ENCODE peak calls at places on chromosomes 11 and 22, in eight cellular contexts. One of them, this sample, is unnamed.

GRCh38 chr11:126607374-126607773 is 251.9 kb downstream of the ST3GAL4 start:
- DNase-seq in ACHN: peak; percentile 35
- DNase-seq in GM23338: peak; percentile 89
- DNase-seq in NCI-H345: peak; percentile 60
- DNase-seq in iPS-NIHi11: peak; percentile 78
- DNase-seq in CD4-positive, CD25-positive, alpha-beta regulatory T cell: no peak
- DNase-seq in amygdala: no peak
- DNase-seq in activated CD4-positive, CD25-positive, alpha-beta regulatory T cell: no peak
- DNase-seq in this sample: no peak

GRCh38 chr11:1757861-1758610 is 5.7 kb downstream of the CTSD start:
- DNase-seq in ACHN: no peak
- DNase-seq in GM23338: no peak
- DNase-seq in NCI-H345: no peak
- DNase-seq in iPS-NIHi11: no peak
- DNase-seq in CD4-positive, CD25-positive, alpha-beta regulatory T cell: peak; percentile 45
- DNase-seq in amygdala: no peak
- DNase-seq in activated CD4-positive, CD25-positive, alpha-beta regulatory T cell: peak; percentile 57
- DNase-seq in this sample: peak; percentile 52

GRCh38 chr11:70324354-70325115 is 54.0 kb downstream of the PPFIA1 start:
- DNase-seq in ACHN: peak; percentile 41
- DNase-seq in GM23338: no peak
- DNase-seq in NCI-H345: no peak
- DNase-seq in iPS-NIHi11: no peak
- DNase-seq in CD4-positive, CD25-positive, alpha-beta regulatory T cell: no peak
- DNase-seq in amygdala: no peak
- DNase-seq in activated CD4-positive, CD25-positive, alpha-beta regulatory T cell: no peak
- DNase-seq in this sample: no peak

GRCh38 chr11:46391578-46392420 is at the start of gene CHRM4:
- DNase-seq in ACHN: peak; percentile 78
- DNase-seq in GM23338: peak; percentile 70
- DNase-seq in NCI-H345: peak; percentile 82
- DNase-seq in iPS-NIHi11: peak; percentile 84
- DNase-seq in CD4-positive, CD25-positive, alpha-beta regulatory T cell: no peak
- DNase-seq in amygdala: no peak
- DNase-seq in activated CD4-positive, CD25-positive, alpha-beta regulatory T cell: no peak
- DNase-seq in this sample: no peak

GRCh38 chr22:44042822-44043221 is 18.7 kb downstream of the PARVB start:
- DNase-seq in ACHN: no peak
- DNase-seq in GM23338: no peak
- DNase-seq in NCI-H345: no peak
- DNase-seq in iPS-NIHi11: no peak
- DNase-seq in CD4-positive, CD25-positive, alpha-beta regulatory T cell: no peak
- DNase-seq in amygdala: no peak
- DNase-seq in activated CD4-positive, CD25-positive, alpha-beta regulatory T cell: no peak
- DNase-seq in this sample: no peak

GRCh38 chr11:76664578-76665061 is 5.9 kb downstream of the LRRC32 start:
- DNase-seq in ACHN: no peak
- DNase-seq in GM23338: no peak
- DNase-seq in NCI-H345: no peak
- DNase-seq in iPS-NIHi11: no peak
- DNase-seq in CD4-positive, CD25-positive, alpha-beta regulatory T cell: peak; percentile 45
- DNase-seq in amygdala: no peak
- DNase-seq in activated CD4-positive, CD25-positive, alpha-beta regulatory T cell: peak; percentile 18
- DNase-seq in this sample: no peak

GRCh38 chr22:36439481-36440271 is 41.8 kb downstream of the TXN2 start:
- DNase-seq in ACHN: peak; percentile 68
- DNase-seq in GM23338: no peak
- DNase-seq in NCI-H345: no peak
- DNase-seq in iPS-NIHi11: no peak
- DNase-seq in CD4-positive, CD25-positive, alpha-beta regulatory T cell: no peak
- DNase-seq in amygdala: no peak
- DNase-seq in activated CD4-positive, CD25-positive, alpha-beta regulatory T cell: no peak
- DNase-seq in this sample: peak; percentile 43

GRCh38 chr22:46774456-46775363 is 12.3 kb downstream of the TBC1D22A start:
- DNase-seq in ACHN: no peak
- DNase-seq in GM23338: no peak
- DNase-seq in NCI-H345: no peak
- DNase-seq in iPS-NIHi11: no peak
- DNase-seq in CD4-positive, CD25-positive, alpha-beta regulatory T cell: no peak
- DNase-seq in amygdala: no peak
- DNase-seq in activated CD4-positive, CD25-positive, alpha-beta regulatory T cell: no peak
- DNase-seq in this sample: no peak

GRCh38 chr11:95989216-95989615 is 65.3 kb upstream of the MTMR2 start:
- DNase-seq in ACHN: no peak
- DNase-seq in GM23338: no peak
- DNase-seq in NCI-H345: no peak
- DNase-seq in iPS-NIHi11: no peak
- DNase-seq in CD4-positive, CD25-positive, alpha-beta regulatory T cell: no peak
- DNase-seq in amygdala: no peak
- DNase-seq in activated CD4-positive, CD25-positive, alpha-beta regulatory T cell: no peak
- DNase-seq in this sample: no peak

GRCh38 chr11:67507242-67507890 is 596 bp downstream of the CDK2AP2 start:
- DNase-seq in ACHN: peak; percentile 68
- DNase-seq in GM23338: peak; percentile 93
- DNase-seq in NCI-H345: peak; percentile 79
- DNase-seq in iPS-NIHi11: no peak
- DNase-seq in CD4-positive, CD25-positive, alpha-beta regulatory T cell: no peak
- DNase-seq in amygdala: no peak
- DNase-seq in activated CD4-positive, CD25-positive, alpha-beta regulatory T cell: no peak
- DNase-seq in this sample: no peak

GRCh38 chr11:9896902-9897301 is 233.0 kb downstream of the SWAP70 start:
- DNase-seq in ACHN: no peak
- DNase-seq in GM23338: no peak
- DNase-seq in NCI-H345: no peak
- DNase-seq in iPS-NIHi11: no peak
- DNase-seq in CD4-positive, CD25-positive, alpha-beta regulatory T cell: no peak
- DNase-seq in amygdala: no peak
- DNase-seq in activated CD4-positive, CD25-positive, alpha-beta regulatory T cell: no peak
- DNase-seq in this sample: no peak

GRCh38 chr22:39419911-39420310 is 20.3 kb downstream of the TAB1 start:
- DNase-seq in ACHN: no peak
- DNase-seq in GM23338: no peak
- DNase-seq in NCI-H345: no peak
- DNase-seq in iPS-NIHi11: no peak
- DNase-seq in CD4-positive, CD25-positive, alpha-beta regulatory T cell: no peak
- DNase-seq in amygdala: no peak
- DNase-seq in activated CD4-positive, CD25-positive, alpha-beta regulatory T cell: no peak
- DNase-seq in this sample: no peak

GRCh38 chr11:111960916-111961315 is 23.8 kb downstream of the DIXDC1 start:
- DNase-seq in ACHN: peak; percentile 26
- DNase-seq in GM23338: peak; percentile 85
- DNase-seq in NCI-H345: no peak
- DNase-seq in iPS-NIHi11: peak; percentile 63
- DNase-seq in CD4-positive, CD25-positive, alpha-beta regulatory T cell: no peak
- DNase-seq in amygdala: no peak
- DNase-seq in activated CD4-positive, CD25-positive, alpha-beta regulatory T cell: no peak
- DNase-seq in this sample: no peak

This sample was measured in T-helper 2 cell treated with Interferon-gamma antibody and Interleukin-4, amounts not matched to agents 5 μg/mL and 100 μg/mL, for 36 hours.